ENCODE peak calls at places on chromosomes 5 and 9, in six cellular contexts. B is uterus; M is CD8-positive, alpha-beta T cell; R is ovary; L is spleen; Z is pancreas. S is an unnamed sample. For H3K9me3, the result is how much of the 10 kb centered on the place peaks cover.

GRCh38 chr9:121227867-121228266 is 26.2 kb upstream of the RAB14 start:
- DNase-seq in L (no peak), Z (no peak), M (no peak), B (no peak), R (no peak), S (no peak)

GRCh38 chr5:172193872-172194271 is at the start of gene EFCAB9:
- DNase-seq in L (no peak), Z (no peak), R (no peak), M (no peak), B (no peak), S (no peak)

GRCh38 chr5:127187711-127188110 is 102.9 kb upstream of the MEGF10 start:
- DNase-seq in L (no peak), R (no peak), Z (no peak), B (no peak), M (no peak), S (no peak)

GRCh38 chr5:67160985-67161384 is 35.6 kb downstream of the CD180 start:
- DNase-seq in R (no peak), L (no peak), Z (no peak), B (no peak), M (peak), S (no peak)

GRCh38 chr5:96629774-96630173 is 32.4 kb upstream of the CAST start:
- DNase-seq in R (no peak), Z (no peak), M (no peak), B (no peak), L (no peak), S (no peak)

GRCh38 chr9:120434532-120434931 is 145.4 kb downstream of the CDK5RAP2 start:
- DNase-seq in R (peak), M (no peak), Z (no peak), B (no peak), L (no peak), S (no peak)

GRCh38 chr5:137432376-137432775 is 66.8 kb downstream of the SPOCK1 start:
- DNase-seq in R (no peak), B (no peak), Z (no peak), M (no peak), L (no peak), S (no peak)

GRCh38 chr9:3751125-3751758 is 225.4 kb upstream of the RFX3 start:
- DNase-seq in Z (no peak), R (no peak), L (no peak), B (no peak), M (no peak), S (no peak)

GRCh38 chr5:173329370-173330150 is 1.3 kb upstream of the STC2 start:
- DNase-seq in B (no peak), Z (peak), L (no peak), M (no peak), R (no peak), S (no peak)

GRCh38 chr5:134345996-134346395 is 21.0 kb downstream of the CDKL3 start:
- DNase-seq in Z (no peak), L (no peak), M (no peak), B (no peak), R (no peak), S (no peak)

GRCh38 chr9:84031534-84031933 is 50.9 kb downstream of the RMI1 start:
- DNase-seq in B (no peak), R (no peak), M (no peak), Z (no peak), L (no peak), S (no peak)

GRCh38 chr9:117073539-117074336 is 341.1 kb downstream of the ASTN2 start:
- DNase-seq in L (no peak), M (no peak), Z (no peak), B (no peak), R (no peak), S (no peak)

GRCh38 chr5:149360262-149360661 is 2.4 kb downstream of the PCYOX1L start:
- DNase-seq in M (no peak), R (no peak), L (no peak), Z (no peak), B (no peak), S (no peak)

GRCh38 chr5:110873773-110874437 is 135.1 kb downstream of the SLC25A46 start:
- DNase-seq in R (no peak), Z (no peak), B (no peak), L (no peak), M (no peak), S (no peak)

GRCh38 chr5:40124367-40124766 is 555.3 kb upstream of the PTGER4 start:
- DNase-seq in M (no peak), B (no peak), L (no peak), Z (no peak), R (no peak), S (no peak)

GRCh38 chr9:133935328-133936040 is 56.6 kb downstream of the VAV2 start:
- DNase-seq in R (peak), Z (peak), M (no peak), L (no peak), B (peak), S (no peak)

GRCh38 chr5:13189532-13189931 is 755.0 kb downstream of the DNAH5 start:
- DNase-seq in B (no peak), M (no peak), L (no peak), Z (no peak), R (no peak), S (no peak)

GRCh38 chr5:124980174-124980941 is 233.9 kb upstream of the ZNF608 start:
- DNase-seq in B (no peak), L (no peak), Z (no peak), M (no peak), R (no peak), S (no peak)

GRCh38 chr9:135009051-135009560 is 78.4 kb upstream of the OLFM1 start:
- DNase-seq in B (no peak), L (peak), Z (no peak), M (no peak), R (no peak), S (no peak)
- H3K9me3 ChIP-seq in B (under half), L (under half), Z (under half), M (under half), R (under half), S (under half)

DNA sequence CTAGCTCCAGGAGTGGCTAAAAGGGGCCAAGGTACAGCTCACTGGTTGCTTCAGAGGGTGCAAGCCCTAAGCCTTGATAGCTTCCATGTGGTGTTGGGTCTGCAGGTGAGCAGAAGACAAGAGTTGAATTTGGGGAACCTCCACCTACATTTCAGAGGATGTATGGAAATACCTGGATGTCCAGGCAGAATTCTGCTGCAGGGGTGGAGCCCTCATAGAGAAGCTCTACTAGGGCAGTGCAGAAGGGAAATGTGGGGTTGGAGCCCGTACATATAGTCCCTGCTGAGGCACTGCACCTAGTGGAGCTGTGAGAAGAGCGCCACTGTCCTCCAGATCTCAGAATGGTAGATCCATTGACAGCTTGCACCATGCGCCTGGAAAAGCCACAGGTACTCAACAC is 49.6 kb downstream of the PTBP3 start:
- DNase-seq in R (no peak), M (no peak), L (no peak), B (no peak), Z (no peak), S (no peak)
- H3K9me3 ChIP-seq in R (under half), M (under half), L (under half), B (under half), Z (under half), S (under half)

DNA sequence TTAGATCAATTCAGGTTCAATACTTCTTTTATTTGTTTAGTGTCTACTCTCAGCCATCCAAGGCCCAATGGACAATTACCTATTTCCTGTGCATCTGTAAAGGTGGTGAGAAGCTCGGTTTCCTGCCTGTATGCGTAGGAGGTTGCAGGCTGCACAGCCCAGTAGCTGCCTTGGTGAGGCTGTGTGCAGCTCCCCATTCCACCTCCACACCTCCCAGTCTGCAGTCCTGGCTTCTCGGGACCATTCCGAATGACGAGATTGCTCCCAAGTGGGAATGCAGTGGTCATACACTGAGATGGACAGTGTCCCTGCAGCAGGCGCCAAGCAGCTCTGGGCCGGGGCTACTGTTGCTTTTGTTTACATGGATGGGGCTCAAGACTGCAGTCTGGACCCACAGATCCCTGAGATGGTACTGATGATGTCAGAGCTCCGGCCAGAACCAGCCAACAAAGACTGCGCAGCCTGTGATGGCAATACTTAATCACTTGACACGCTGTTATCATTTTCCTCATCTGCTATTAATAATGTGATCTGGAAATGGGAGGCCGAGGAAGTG is 206.1 kb upstream of the IRX1 start:
- DNase-seq in L (no peak), R (no peak), Z (no peak), M (no peak), B (no peak), S (no peak)
- H3K9me3 ChIP-seq in L (under half), R (under half), Z (under half), M (under half), B (under half), S (under half)

GRCh38 chr5:65951330-65951729 is 25.0 kb downstream of the ERBIN start:
- DNase-seq in Z (no peak), B (no peak), L (no peak), R (no peak), M (no peak), S (no peak)
- H3K9me3 ChIP-seq in Z (under half), B (under half), L (under half), R (under half), M (under half), S (under half)

GRCh38 chr5:179065703-179066102 is 5.5 kb downstream of the ZNF354C start:
- DNase-seq in L (no peak), B (no peak), Z (no peak), M (no peak), R (no peak), S (no peak)
- H3K9me3 ChIP-seq in L (half or more), B (under half), Z (under half), M (under half), R (under half), S (under half)

DNA sequence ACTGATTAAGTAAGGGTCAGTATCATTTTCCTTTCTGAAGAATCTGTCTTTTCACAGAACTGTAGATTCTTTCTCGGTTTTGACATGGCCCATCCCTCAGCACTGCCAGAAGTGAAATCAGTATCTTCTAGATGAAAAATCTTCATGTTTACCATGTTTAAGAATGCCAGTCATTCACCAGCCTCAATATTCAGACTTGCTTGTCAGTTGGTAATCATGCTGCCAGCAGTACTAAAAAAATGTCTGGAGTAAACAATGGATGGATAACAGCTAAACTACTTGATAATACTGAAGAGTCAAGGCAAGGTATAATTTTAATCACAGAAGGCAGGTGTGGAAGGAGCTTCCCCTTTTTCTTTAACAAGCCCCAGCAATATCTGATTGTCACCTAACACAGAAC is 306.8 kb upstream of the DMAC1 start:
- DNase-seq in L (no peak), B (no peak), M (no peak), Z (no peak), R (no peak), S (no peak)
- H3K9me3 ChIP-seq in L (under half), B (under half), M (under half), Z (under half), R (under half), S (under half)

GRCh38 chr5:143383988-143384387 is 19.5 kb downstream of the NR3C1 start:
- DNase-seq in M (no peak), R (no peak), B (no peak), L (no peak), Z (no peak), S (no peak)

GRCh38 chr5:143390941-143391340 is 12.5 kb downstream of the NR3C1 start:
- DNase-seq in B (no peak), R (no peak), L (no peak), Z (no peak), M (no peak), S (no peak)

GRCh38 chr5:143390258-143390657 is 13.2 kb downstream of the NR3C1 start:
- DNase-seq in B (no peak), M (no peak), L (no peak), R (no peak), Z (no peak), S (no peak)

GRCh38 chr5:143384865-143385657 is 18.4 kb downstream of the NR3C1 start:
- DNase-seq in M (no peak), Z (no peak), R (no peak), L (no peak), B (no peak), S (no peak)

DNA sequence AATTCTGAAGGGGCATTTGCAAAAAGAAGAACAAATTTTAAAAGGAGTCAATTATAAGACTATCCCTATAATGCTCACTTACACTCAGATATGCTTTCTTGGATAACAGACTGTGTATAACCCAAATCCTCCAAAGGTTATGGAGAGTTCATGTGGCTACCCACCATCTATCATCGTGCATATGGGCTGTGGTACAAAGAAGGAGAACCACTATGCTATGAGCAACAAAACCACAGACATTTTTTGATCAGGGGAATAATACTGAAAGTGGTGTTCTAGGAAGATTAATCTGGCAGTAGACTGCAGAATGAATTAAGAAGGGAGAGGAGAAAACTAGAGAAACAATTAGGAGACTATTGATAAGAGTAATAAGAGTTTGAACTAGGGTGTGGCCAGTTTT is 16.8 kb downstream of the NR3C1 start:
- DNase-seq in B (no peak), L (no peak), Z (no peak), M (no peak), R (no peak), S (no peak)
- H3K9me3 ChIP-seq in B (under half), L (under half), Z (under half), M (under half), R (under half), S (under half)

GRCh38 chr5:150593593-150593992 is 46.9 kb upstream of the SYNPO start:
- DNase-seq in Z (no peak), R (no peak), M (no peak), B (no peak), L (peak), S (peak)

GRCh38 chr5:150596826-150597225 is 43.6 kb upstream of the SYNPO start:
- DNase-seq in L (peak), Z (no peak), M (no peak), R (no peak), B (no peak), S (no peak)

GRCh38 chr5:150596313-150596712 is 44.1 kb upstream of the SYNPO start:
- DNase-seq in L (peak), B (no peak), R (no peak), M (no peak), Z (no peak), S (peak)

GRCh38 chr5:150593996-150594395 is 46.5 kb upstream of the SYNPO start:
- DNase-seq in Z (no peak), L (peak), M (no peak), B (no peak), R (no peak), S (peak)

DNA sequence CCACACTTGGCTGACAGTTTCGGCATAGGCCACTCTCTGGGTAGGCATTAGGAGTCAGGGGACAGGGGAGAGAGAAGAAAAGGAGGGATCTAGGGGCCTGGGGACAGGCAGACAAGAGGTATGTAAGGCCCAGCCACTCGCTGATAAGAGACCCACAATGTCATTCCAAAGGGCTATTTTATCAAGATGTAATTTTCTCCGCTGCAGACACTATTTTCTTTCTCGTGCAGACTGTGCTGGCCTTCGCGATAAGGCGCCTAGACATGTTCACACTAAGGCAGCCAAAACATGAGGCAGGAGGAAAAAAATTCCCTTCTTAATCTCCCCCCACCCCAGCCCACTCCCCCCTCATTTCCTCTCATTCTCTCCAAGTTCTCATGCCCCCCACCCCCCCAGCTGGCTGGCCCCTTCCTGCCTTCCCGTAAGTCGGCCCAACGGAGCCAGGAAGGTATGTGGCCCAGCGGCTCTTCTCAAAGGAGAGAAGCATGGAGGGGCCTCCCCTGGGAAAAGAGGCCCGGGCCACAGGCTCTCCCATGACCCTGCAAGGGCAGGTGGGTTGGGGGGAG is 44.9 kb upstream of the SYNPO start:
- DNase-seq in M (no peak), L (peak), B (no peak), Z (no peak), R (no peak), S (peak)
- H3K9me3 ChIP-seq in M (under half), L (under half), B (under half), Z (under half), R (under half), S (under half)

DNA sequence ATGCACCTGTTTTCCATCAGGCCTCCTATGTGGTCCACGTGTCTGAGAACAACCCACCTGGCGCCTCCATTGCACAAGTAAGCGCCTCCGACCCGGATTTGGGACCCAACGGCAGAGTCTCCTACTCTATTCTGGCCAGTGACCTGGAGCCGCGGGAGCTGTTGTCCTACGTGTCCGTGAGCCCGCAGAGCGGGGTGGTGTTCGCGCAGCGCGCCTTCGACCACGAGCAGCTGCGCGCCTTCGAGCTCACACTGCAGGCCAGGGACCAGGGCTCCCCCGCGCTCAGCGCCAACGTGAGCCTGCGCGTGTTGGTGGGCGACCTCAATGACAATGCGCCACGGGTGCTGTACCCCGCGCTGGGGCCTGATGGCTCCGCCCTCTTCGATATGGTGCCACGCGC is 1.7 kb downstream of the PCDHGB1 start:
- DNase-seq in M (no peak), L (no peak), B (no peak), Z (no peak), R (no peak), S (no peak)
- H3K9me3 ChIP-seq in M (under half), L (half or more), B (under half), Z (under half), R (under half), S (under half)